ENCODE peak calls at places on chromosomes 5 and 9, in seven cellular contexts. D, U, Z, I, W, A and S are unnamed samples.
A peak's percentile ranks its signal among the peaks of the same experiment; 100 is the strongest.

GRCh38 chr9:6909186-6909585 is 151.4 kb downstream of the KDM4C start:
- DNase-seq in I (no peak), A (no peak), U (no peak), W (no peak), D (no peak), Z (no peak), S (no peak)

GRCh38 chr5:133113331-133114061 is 61.7 kb downstream of the HSPA4 start:
- DNase-seq in D (no peak), I (no peak), A (no peak), U (no peak), W (peak; percentile 33), Z (no peak), S (no peak)

GRCh38 chr9:129866373-129867137 is 31.3 kb downstream of the USP20 start:
- DNase-seq in W (no peak), U (no peak), Z (no peak), I (no peak), D (no peak), A (no peak), S (no peak)

GRCh38 chr5:72246239-72246580 is 73.8 kb downstream of the MRPS27 start:
- DNase-seq in I (no peak), A (no peak), Z (no peak), W (no peak), D (no peak), U (peak; percentile 17), S (no peak)

GRCh38 chr5:37495668-37496067 is 116.5 kb downstream of the WDR70 start:
- DNase-seq in A (peak; percentile 34), U (no peak), W (peak; percentile 45), I (peak; percentile 58), Z (no peak), D (no peak), S (peak; percentile 88)

GRCh38 chr9:129568560-129569505 is 52.1 kb downstream of the C9orf50 start:
- DNase-seq in I (no peak), W (peak; percentile 51), Z (no peak), U (peak; percentile 53), A (no peak), D (no peak), S (peak; percentile 11)

GRCh38 chr9:30628915-30629564 is 1755.4 kb upstream of the ACO1 start:
- DNase-seq in D (no peak), U (no peak), W (no peak), Z (no peak), I (no peak), A (no peak), S (no peak)

GRCh38 chr9:4084440-4084818 is 215.4 kb downstream of the GLIS3 start:
- DNase-seq in D (no peak), U (no peak), Z (no peak), W (no peak), A (no peak), I (no peak), S (no peak)

GRCh38 chr9:2414465-2414864 is 207.1 kb upstream of the VLDLR start:
- DNase-seq in W (no peak), Z (no peak), U (no peak), D (no peak), A (no peak), I (no peak), S (no peak)